ENCODE peak calls at places on chromosomes 1 and 21, in five cellular contexts. One of them, this sample, is unnamed.

GRCh38 chr21:36210779-36211659 is 54.4 kb downstream of the DOP1B start:
- DNase-seq in foreskin keratinocyte: no peak
- DNase-seq in CD4-positive, alpha-beta T cell: no peak
- DNase-seq in brain microvascular endothelial cell: no peak
- DNase-seq in CD8-positive, alpha-beta T cell: no peak
- DNase-seq in this sample: no peak

GRCh38 chr1:20660363-20661234 is 570 bp downstream of the DDOST start:
- DNase-seq in CD4-positive, alpha-beta T cell: no peak
- DNase-seq in foreskin keratinocyte: peak
- DNase-seq in brain microvascular endothelial cell: no peak
- DNase-seq in CD8-positive, alpha-beta T cell: peak
- DNase-seq in this sample: peak

GRCh38 chr1:224565186-224565585 is 50.9 kb upstream of the CNIH3 start:
- DNase-seq in CD8-positive, alpha-beta T cell: no peak
- DNase-seq in CD4-positive, alpha-beta T cell: no peak
- DNase-seq in brain microvascular endothelial cell: peak
- DNase-seq in foreskin keratinocyte: peak
- DNase-seq in this sample: peak

GRCh38 chr1:168504064-168504837 is 39.5 kb downstream of the XCL2 start:
- DNase-seq in foreskin keratinocyte: no peak
- DNase-seq in CD8-positive, alpha-beta T cell: peak
- DNase-seq in brain microvascular endothelial cell: no peak
- DNase-seq in CD4-positive, alpha-beta T cell: no peak
- DNase-seq in this sample: no peak

GRCh38 chr1:41404308-41404755 is 43.1 kb downstream of the FOXO6 start:
- DNase-seq in CD4-positive, alpha-beta T cell: no peak
- DNase-seq in brain microvascular endothelial cell: peak
- DNase-seq in CD8-positive, alpha-beta T cell: peak
- DNase-seq in foreskin keratinocyte: no peak
- DNase-seq in this sample: peak

GRCh38 chr1:41823453-41823852 is 95.3 kb downstream of the HIVEP3 start:
- DNase-seq in brain microvascular endothelial cell: no peak
- DNase-seq in CD4-positive, alpha-beta T cell: no peak
- DNase-seq in CD8-positive, alpha-beta T cell: no peak
- DNase-seq in foreskin keratinocyte: no peak
- DNase-seq in this sample: no peak

GRCh38 chr1:33455537-33456301 is 16.7 kb upstream of the ZSCAN20 start:
- DNase-seq in foreskin keratinocyte: peak
- DNase-seq in CD8-positive, alpha-beta T cell: no peak
- DNase-seq in CD4-positive, alpha-beta T cell: peak
- DNase-seq in brain microvascular endothelial cell: peak
- DNase-seq in this sample: peak

GRCh38 chr1:197444754-197445153 is 176.7 kb downstream of the CRB1 start:
- DNase-seq in CD8-positive, alpha-beta T cell: no peak
- DNase-seq in brain microvascular endothelial cell: no peak
- DNase-seq in foreskin keratinocyte: peak
- DNase-seq in CD4-positive, alpha-beta T cell: no peak
- DNase-seq in this sample: no peak

GRCh38 chr1:17200756-17201155 is 4.2 kb upstream of the PADI1 start:
- DNase-seq in CD4-positive, alpha-beta T cell: no peak
- DNase-seq in CD8-positive, alpha-beta T cell: no peak
- DNase-seq in brain microvascular endothelial cell: no peak
- DNase-seq in foreskin keratinocyte: no peak
- DNase-seq in this sample: no peak

GRCh38 chr1:196063307-196063706 is 544.9 kb downstream of the KCNT2 start:
- DNase-seq in CD8-positive, alpha-beta T cell: no peak
- DNase-seq in CD4-positive, alpha-beta T cell: no peak
- DNase-seq in foreskin keratinocyte: peak
- DNase-seq in brain microvascular endothelial cell: no peak
- DNase-seq in this sample: peak

GRCh38 chr1:3404301-3404700 is 50.2 kb upstream of the ARHGEF16 start:
- DNase-seq in CD4-positive, alpha-beta T cell: no peak
- DNase-seq in brain microvascular endothelial cell: no peak
- DNase-seq in CD8-positive, alpha-beta T cell: no peak
- DNase-seq in foreskin keratinocyte: no peak
- DNase-seq in this sample: no peak

GRCh38 chr1:146032613-146033219 is 11.2 kb upstream of the HJV start:
- DNase-seq in foreskin keratinocyte: peak
- DNase-seq in CD4-positive, alpha-beta T cell: no peak
- DNase-seq in CD8-positive, alpha-beta T cell: no peak
- DNase-seq in brain microvascular endothelial cell: peak
- DNase-seq in this sample: no peak

GRCh38 chr1:181043025-181043880 is 9.5 kb downstream of the MR1 start:
- DNase-seq in brain microvascular endothelial cell: no peak
- DNase-seq in CD4-positive, alpha-beta T cell: no peak
- DNase-seq in foreskin keratinocyte: peak
- DNase-seq in CD8-positive, alpha-beta T cell: no peak
- DNase-seq in this sample: peak

GRCh38 chr1:152458384-152459185 is 44.5 kb upstream of the CRNN start:
- DNase-seq in foreskin keratinocyte: peak
- DNase-seq in CD4-positive, alpha-beta T cell: peak
- DNase-seq in CD8-positive, alpha-beta T cell: peak
- DNase-seq in brain microvascular endothelial cell: peak
- DNase-seq in this sample: peak

GRCh38 chr1:156236164-156236563 is 5.8 kb upstream of the BGLAP start:
- DNase-seq in CD4-positive, alpha-beta T cell: no peak
- DNase-seq in brain microvascular endothelial cell: no peak
- DNase-seq in foreskin keratinocyte: no peak
- DNase-seq in CD8-positive, alpha-beta T cell: no peak
- DNase-seq in this sample: no peak

GRCh38 chr1:79373481-79374132 is 367.1 kb upstream of the ADGRL4 start:
- DNase-seq in CD4-positive, alpha-beta T cell: no peak
- DNase-seq in foreskin keratinocyte: no peak
- DNase-seq in brain microvascular endothelial cell: no peak
- DNase-seq in CD8-positive, alpha-beta T cell: no peak
- DNase-seq in this sample: no peak

GRCh38 chr1:61224609-61225008 is 142.2 kb downstream of the NFIA start:
- DNase-seq in brain microvascular endothelial cell: no peak
- DNase-seq in CD8-positive, alpha-beta T cell: no peak
- DNase-seq in CD4-positive, alpha-beta T cell: no peak
- DNase-seq in foreskin keratinocyte: no peak
- DNase-seq in this sample: no peak

GRCh38 chr1:91806777-91807700 is 78.9 kb downstream of the TGFBR3 start:
- DNase-seq in CD4-positive, alpha-beta T cell: no peak
- DNase-seq in CD8-positive, alpha-beta T cell: no peak
- DNase-seq in brain microvascular endothelial cell: peak
- DNase-seq in foreskin keratinocyte: peak
- DNase-seq in this sample: no peak

GRCh38 chr1:8739377-8739776 is 78.1 kb downstream of the RERE start:
- DNase-seq in CD8-positive, alpha-beta T cell: no peak
- DNase-seq in CD4-positive, alpha-beta T cell: no peak
- DNase-seq in brain microvascular endothelial cell: no peak
- DNase-seq in foreskin keratinocyte: no peak
- DNase-seq in this sample: no peak

DNA sequence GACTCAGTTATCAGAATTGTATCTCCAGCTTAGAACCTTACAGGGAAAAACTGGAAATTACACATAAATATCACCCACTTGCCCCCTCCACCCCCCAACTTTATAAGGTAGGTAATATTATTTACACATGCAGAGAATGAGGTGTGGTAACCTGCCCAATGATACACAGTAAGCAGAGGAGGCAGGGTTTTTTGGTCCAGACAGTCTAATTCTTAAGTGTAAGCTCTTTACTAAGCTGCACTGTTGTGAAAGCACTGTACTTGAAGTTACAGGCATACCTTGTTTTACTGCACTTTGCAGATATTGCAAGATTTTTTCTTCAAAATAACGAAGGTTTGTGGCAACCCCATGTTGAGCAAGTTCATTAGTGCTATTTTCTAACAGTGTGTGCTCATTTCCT is 24.8 kb upstream of the MYOCOS start:
- DNase-seq in brain microvascular endothelial cell: no peak
- DNase-seq in CD4-positive, alpha-beta T cell: no peak
- DNase-seq in CD8-positive, alpha-beta T cell: no peak
- DNase-seq in foreskin keratinocyte: no peak
- DNase-seq in this sample: no peak
- H3K27ac ChIP-seq in brain microvascular endothelial cell: no peak
- H3K27ac ChIP-seq in CD4-positive, alpha-beta T cell: no peak
- H3K27ac ChIP-seq in CD8-positive, alpha-beta T cell: no peak
- H3K27ac ChIP-seq in foreskin keratinocyte: no peak
- H3K27ac ChIP-seq in this sample: no peak

DNA sequence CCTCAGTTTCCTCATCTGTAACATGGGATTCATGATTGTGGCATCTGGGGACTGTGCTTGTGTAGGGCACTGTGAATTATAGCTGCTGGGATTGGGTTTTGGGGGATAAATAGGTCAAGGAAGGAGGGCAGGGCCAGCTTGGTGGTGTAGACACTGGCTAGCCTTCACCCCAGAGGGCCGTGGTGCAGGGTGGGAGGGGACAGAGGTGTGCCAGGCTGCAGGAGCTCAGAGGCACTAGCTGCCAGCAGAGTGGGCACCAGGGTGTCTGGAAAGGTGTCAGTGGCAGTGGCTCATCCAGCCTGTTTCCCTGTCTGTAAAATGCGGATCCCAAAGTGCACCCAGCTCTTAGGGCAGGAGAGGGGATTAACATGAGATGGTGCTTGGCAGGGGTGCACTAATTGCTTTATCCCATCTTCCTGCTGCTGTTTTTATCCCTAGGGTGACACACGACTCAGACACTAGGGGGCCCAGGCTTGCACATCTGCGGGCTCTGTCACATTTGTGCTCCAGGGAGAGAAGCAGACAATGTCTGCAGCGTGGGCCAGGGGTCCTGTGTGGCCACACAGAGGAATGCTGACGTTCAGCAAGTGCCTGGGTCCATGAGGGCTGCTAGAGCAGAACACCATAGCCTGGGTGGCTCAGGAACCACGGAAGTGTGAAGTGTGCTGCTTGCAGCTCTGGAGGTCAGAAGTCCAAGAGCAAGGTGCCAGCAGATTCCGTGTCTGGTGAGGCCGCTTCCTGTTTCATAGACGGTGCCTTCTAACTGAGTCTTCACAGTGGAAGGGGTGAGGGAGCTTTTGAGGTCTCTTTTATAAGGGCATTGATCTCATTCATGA is 19.3 kb downstream of the OBSCN start:
- DNase-seq in CD8-positive, alpha-beta T cell: no peak
- DNase-seq in brain microvascular endothelial cell: peak
- DNase-seq in foreskin keratinocyte: no peak
- DNase-seq in CD4-positive, alpha-beta T cell: no peak
- DNase-seq in this sample: no peak
- TF ChIP-seq CTCF in CD8-positive, alpha-beta T cell: no peak
- TF ChIP-seq CTCF in brain microvascular endothelial cell: peak
- TF ChIP-seq CTCF in foreskin keratinocyte: peak
- TF ChIP-seq CTCF in CD4-positive, alpha-beta T cell: no peak
- TF ChIP-seq CTCF in this sample: no peak

GRCh38 chr1:56507925-56508522 is 71.3 kb downstream of the PLPP3 start:
- DNase-seq in CD8-positive, alpha-beta T cell: no peak
- DNase-seq in foreskin keratinocyte: no peak
- DNase-seq in brain microvascular endothelial cell: no peak
- DNase-seq in CD4-positive, alpha-beta T cell: no peak
- DNase-seq in this sample: no peak
- H3K27ac ChIP-seq in CD8-positive, alpha-beta T cell: no peak
- H3K27ac ChIP-seq in foreskin keratinocyte: no peak
- H3K27ac ChIP-seq in brain microvascular endothelial cell: no peak
- H3K27ac ChIP-seq in CD4-positive, alpha-beta T cell: no peak
- H3K27ac ChIP-seq in this sample: peak

GRCh38 chr1:247452447-247453039 is 5.4 kb downstream of the OR2B11 start:
- DNase-seq in brain microvascular endothelial cell: no peak
- DNase-seq in CD8-positive, alpha-beta T cell: no peak
- DNase-seq in CD4-positive, alpha-beta T cell: no peak
- DNase-seq in foreskin keratinocyte: no peak
- DNase-seq in this sample: no peak
- TF ChIP-seq CTCF in brain microvascular endothelial cell: no peak
- TF ChIP-seq CTCF in CD8-positive, alpha-beta T cell: no peak
- TF ChIP-seq CTCF in CD4-positive, alpha-beta T cell: no peak
- TF ChIP-seq CTCF in foreskin keratinocyte: no peak
- TF ChIP-seq CTCF in this sample: no peak

DNA sequence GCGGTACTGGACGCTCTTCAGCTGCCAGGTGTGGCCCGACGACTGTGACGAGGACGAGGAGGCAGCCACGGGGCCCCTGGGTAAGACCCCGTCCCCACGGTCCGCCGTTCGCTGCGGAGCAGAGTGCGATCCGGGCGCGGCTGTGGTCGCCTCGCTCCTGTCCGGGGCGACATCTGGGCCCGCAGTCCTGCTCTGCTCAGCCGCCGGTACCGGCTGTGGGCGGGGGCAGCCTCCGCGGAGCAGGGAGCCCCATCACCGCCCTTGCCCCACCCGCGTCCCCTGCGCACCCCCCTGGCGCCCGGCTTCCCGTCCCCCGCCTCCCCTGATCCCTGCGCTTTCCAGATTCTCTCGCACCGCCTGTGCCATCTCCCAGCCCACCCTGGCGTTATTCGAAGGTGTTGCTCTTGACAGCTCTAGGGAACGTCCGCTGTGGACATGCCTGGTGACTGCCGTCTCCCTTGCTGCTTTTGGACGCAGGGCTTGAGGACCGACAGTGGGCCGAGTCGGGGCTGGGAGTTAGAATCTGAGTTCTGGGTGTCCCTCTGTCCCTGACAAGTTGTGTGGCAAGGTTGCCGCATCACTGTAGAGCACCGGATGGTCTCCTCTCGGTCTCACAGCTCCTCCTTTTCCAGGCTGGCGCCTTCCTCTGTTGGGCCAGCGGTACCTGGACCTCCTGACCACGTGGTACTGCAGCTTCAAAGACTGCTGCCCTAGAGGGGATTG is 599 bp downstream of the TOR3A start:
- DNase-seq in brain microvascular endothelial cell: no peak
- DNase-seq in CD4-positive, alpha-beta T cell: peak
- DNase-seq in foreskin keratinocyte: peak
- DNase-seq in CD8-positive, alpha-beta T cell: peak
- DNase-seq in this sample: peak
- H3K27ac ChIP-seq in brain microvascular endothelial cell: peak
- H3K27ac ChIP-seq in CD4-positive, alpha-beta T cell: peak
- H3K27ac ChIP-seq in foreskin keratinocyte: peak
- H3K27ac ChIP-seq in CD8-positive, alpha-beta T cell: peak
- H3K27ac ChIP-seq in this sample: peak

This sample was measured in RWPE1.